ENCODE peak calls at places on chromosomes 4 and X, in six cellular contexts. One of them, this sample, is unnamed.

GRCh38 chrX:136627381-136627780 is 20.6 kb upstream of the CD40LG start:
- DNase-seq in A549: no peak
- DNase-seq in HepG2: no peak
- DNase-seq in GM12878: no peak
- DNase-seq in K562: no peak
- DNase-seq in H1: no peak
- DNase-seq in this sample: no peak

GRCh38 chr4:174189392-174190029 is 94.0 kb downstream of the FBXO8 start:
- DNase-seq in A549: no peak
- DNase-seq in HepG2: no peak
- DNase-seq in GM12878: no peak
- DNase-seq in K562: no peak
- DNase-seq in H1: no peak
- DNase-seq in this sample: no peak

GRCh38 chr4:3145251-3145908 is 70.9 kb downstream of the HTT start:
- DNase-seq in A549: no peak
- DNase-seq in HepG2: no peak
- DNase-seq in GM12878: no peak
- DNase-seq in K562: no peak
- DNase-seq in H1: no peak
- DNase-seq in this sample: no peak

GRCh38 chr4:102589743-102590142 is 88.6 kb downstream of the NFKB1 start:
- DNase-seq in A549: no peak
- DNase-seq in HepG2: no peak
- DNase-seq in GM12878: no peak
- DNase-seq in K562: no peak
- DNase-seq in H1: no peak
- DNase-seq in this sample: no peak

GRCh38 chr4:102180080-102180479 is 165.2 kb downstream of the SLC39A8 start:
- DNase-seq in A549: no peak
- DNase-seq in HepG2: no peak
- DNase-seq in GM12878: no peak
- DNase-seq in K562: no peak
- DNase-seq in H1: no peak
- DNase-seq in this sample: peak

GRCh38 chr4:103201724-103202123 is 3.6 kb upstream of the CENPE start:
- DNase-seq in A549: no peak
- DNase-seq in HepG2: peak
- DNase-seq in GM12878: no peak
- DNase-seq in K562: no peak
- DNase-seq in H1: no peak
- DNase-seq in this sample: no peak

GRCh38 chr4:5370286-5370685 is 319.0 kb downstream of the STK32B start:
- DNase-seq in A549: peak
- DNase-seq in HepG2: no peak
- DNase-seq in GM12878: no peak
- DNase-seq in K562: no peak
- DNase-seq in H1: no peak
- DNase-seq in this sample: no peak

GRCh38 chr4:15654556-15655222 is 468 bp downstream of the FBXL5 start:
- DNase-seq in A549: peak
- DNase-seq in HepG2: peak
- DNase-seq in GM12878: no peak
- DNase-seq in K562: no peak
- DNase-seq in H1: no peak
- DNase-seq in this sample: no peak

GRCh38 chr4:99458911-99459447 is 23.8 kb upstream of the ADH7 start:
- DNase-seq in A549: no peak
- DNase-seq in HepG2: no peak
- DNase-seq in GM12878: no peak
- DNase-seq in K562: no peak
- DNase-seq in H1: no peak
- DNase-seq in this sample: no peak

GRCh38 chr4:150950657-150951056 is 64.4 kb downstream of the LRBA start:
- DNase-seq in A549: peak
- DNase-seq in HepG2: peak
- DNase-seq in GM12878: no peak
- DNase-seq in K562: no peak
- DNase-seq in H1: no peak
- DNase-seq in this sample: no peak

GRCh38 chr4:139300431-139301142 is 718 bp upstream of the NAA15 start:
- DNase-seq in A549: peak
- DNase-seq in HepG2: no peak
- DNase-seq in GM12878: peak
- DNase-seq in K562: no peak
- DNase-seq in H1: no peak
- DNase-seq in this sample: peak

GRCh38 chr4:26081795-26082498 is 167.9 kb downstream of the SMIM20 start:
- DNase-seq in A549: peak
- DNase-seq in HepG2: peak
- DNase-seq in GM12878: no peak
- DNase-seq in K562: peak
- DNase-seq in H1: no peak
- DNase-seq in this sample: no peak

GRCh38 chrX:56233682-56234081 is 1.5 kb downstream of the KLF8 start:
- DNase-seq in A549: peak
- DNase-seq in HepG2: no peak
- DNase-seq in GM12878: peak
- DNase-seq in K562: no peak
- DNase-seq in H1: peak
- DNase-seq in this sample: no peak

GRCh38 chrX:134377537-134377936 is 82.4 kb upstream of the HPRT1 start:
- DNase-seq in A549: peak
- DNase-seq in HepG2: peak
- DNase-seq in GM12878: no peak
- DNase-seq in K562: no peak
- DNase-seq in H1: no peak
- DNase-seq in this sample: peak

DNA sequence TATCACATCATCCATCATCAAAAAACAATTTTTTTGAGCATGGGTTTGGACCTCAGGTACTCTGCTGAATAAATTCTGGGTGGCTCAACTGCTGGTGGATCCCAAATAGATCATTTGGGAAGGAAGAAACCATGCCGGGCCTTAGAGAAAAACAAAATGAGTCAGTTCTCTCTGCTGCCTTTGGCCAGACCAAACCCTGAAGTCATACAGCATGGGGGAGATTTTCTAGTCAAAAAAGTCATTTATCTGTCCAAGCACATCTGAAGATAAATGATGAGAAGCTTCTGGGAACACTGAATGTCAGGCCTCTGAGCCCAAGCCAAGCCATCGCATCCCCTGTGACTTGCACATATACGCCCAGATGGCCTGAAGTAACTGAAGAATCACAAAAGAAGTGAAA is 261.4 kb downstream of the DHX15 start:
- DNase-seq in A549: no peak
- DNase-seq in HepG2: no peak
- DNase-seq in GM12878: no peak
- DNase-seq in K562: no peak
- DNase-seq in H1: no peak
- DNase-seq in this sample: no peak
- H3K27ac ChIP-seq in A549: no peak
- H3K27ac ChIP-seq in HepG2: no peak
- H3K27ac ChIP-seq in GM12878: no peak
- H3K27ac ChIP-seq in K562: no peak
- H3K27ac ChIP-seq in H1: no peak
- H3K27ac ChIP-seq in this sample: no peak

GRCh38 chr4:60683953-60684352 is 516.2 kb upstream of the ADGRL3 start:
- DNase-seq in A549: no peak
- DNase-seq in HepG2: no peak
- DNase-seq in GM12878: no peak
- DNase-seq in K562: no peak
- DNase-seq in H1: no peak
- DNase-seq in this sample: no peak

GRCh38 chr4:60682901-60683300 is 517.2 kb upstream of the ADGRL3 start:
- DNase-seq in A549: no peak
- DNase-seq in HepG2: no peak
- DNase-seq in GM12878: no peak
- DNase-seq in K562: no peak
- DNase-seq in H1: no peak
- DNase-seq in this sample: no peak

GRCh38 chr4:60683357-60683756 is 516.8 kb upstream of the ADGRL3 start:
- DNase-seq in A549: no peak
- DNase-seq in HepG2: no peak
- DNase-seq in GM12878: no peak
- DNase-seq in K562: no peak
- DNase-seq in H1: no peak
- DNase-seq in this sample: no peak
- TF ChIP-seq RAD21 in A549: no peak
- TF ChIP-seq RAD21 in HepG2: no peak
- TF ChIP-seq RAD21 in GM12878: no peak
- TF ChIP-seq RAD21 in K562: no peak
- TF ChIP-seq RAD21 in H1: no peak
- TF ChIP-seq RAD21 in this sample: no peak

DNA sequence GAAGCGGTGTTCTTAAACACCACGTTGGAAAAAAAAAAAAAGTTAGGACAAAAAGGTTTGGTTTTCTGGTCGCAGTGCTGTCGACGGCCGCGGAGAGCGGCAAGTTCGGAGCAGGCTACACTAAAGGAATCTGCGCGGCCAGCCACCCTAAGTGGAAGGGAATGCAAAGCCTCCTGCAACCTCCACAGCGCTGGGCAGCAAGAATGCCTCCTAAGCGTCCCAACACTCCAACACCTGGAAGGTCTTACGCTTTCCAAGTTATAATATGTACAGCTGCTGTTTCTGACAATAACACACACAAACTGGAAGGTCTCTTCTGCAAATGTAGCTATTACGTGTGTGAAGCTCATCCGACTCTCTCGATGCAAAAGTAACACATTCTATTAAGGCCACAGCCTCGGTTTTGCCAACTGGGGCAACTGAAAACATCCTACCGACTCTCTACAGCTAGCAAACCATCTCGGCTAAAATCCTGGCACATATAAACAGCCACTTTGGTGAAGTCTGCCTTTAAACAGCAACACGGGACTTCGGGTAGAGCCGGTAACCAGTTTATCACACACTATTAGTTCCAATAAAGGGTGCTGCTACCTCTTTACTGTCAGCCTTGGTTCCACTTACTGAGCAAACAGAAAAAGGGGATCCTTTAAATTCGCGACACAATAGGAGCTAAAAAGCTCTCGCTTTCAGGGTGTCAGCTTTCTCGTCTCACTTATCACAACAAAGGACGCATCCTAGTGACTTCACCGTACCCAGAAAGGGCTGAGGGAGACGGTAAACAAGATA is 900 bp downstream of the SMIM14 start:
- DNase-seq in A549: peak
- DNase-seq in HepG2: peak
- DNase-seq in GM12878: no peak
- DNase-seq in K562: peak
- DNase-seq in H1: peak
- DNase-seq in this sample: peak
- TF ChIP-seq EP300 in A549: no peak
- TF ChIP-seq EP300 in HepG2: peak
- TF ChIP-seq EP300 in GM12878: no peak
- TF ChIP-seq EP300 in K562: no peak
- TF ChIP-seq EP300 in H1: no peak
- TF ChIP-seq EP300 in this sample: no peak

GRCh38 chr4:86096373-86096772 is 263.5 kb downstream of the MAPK10 start:
- DNase-seq in A549: no peak
- DNase-seq in HepG2: no peak
- DNase-seq in GM12878: no peak
- DNase-seq in K562: no peak
- DNase-seq in H1: no peak
- DNase-seq in this sample: no peak

GRCh38 chr4:86089053-86089452 is 270.8 kb downstream of the MAPK10 start:
- DNase-seq in A549: no peak
- DNase-seq in HepG2: no peak
- DNase-seq in GM12878: no peak
- DNase-seq in K562: no peak
- DNase-seq in H1: no peak
- DNase-seq in this sample: no peak

GRCh38 chr4:86092684-86093083 is 267.2 kb downstream of the MAPK10 start:
- DNase-seq in A549: peak
- DNase-seq in HepG2: no peak
- DNase-seq in GM12878: no peak
- DNase-seq in K562: no peak
- DNase-seq in H1: no peak
- DNase-seq in this sample: no peak

GRCh38 chr4:86089924-86090323 is 269.9 kb downstream of the MAPK10 start:
- DNase-seq in A549: no peak
- DNase-seq in HepG2: no peak
- DNase-seq in GM12878: no peak
- DNase-seq in K562: no peak
- DNase-seq in H1: no peak
- DNase-seq in this sample: no peak

GRCh38 chr4:86091201-86091600 is 268.7 kb downstream of the MAPK10 start:
- DNase-seq in A549: no peak
- DNase-seq in HepG2: no peak
- DNase-seq in GM12878: no peak
- DNase-seq in K562: no peak
- DNase-seq in H1: no peak
- DNase-seq in this sample: no peak
- H3K27ac ChIP-seq in A549: peak
- H3K27ac ChIP-seq in HepG2: no peak
- H3K27ac ChIP-seq in GM12878: no peak
- H3K27ac ChIP-seq in K562: no peak
- H3K27ac ChIP-seq in H1: no peak
- H3K27ac ChIP-seq in this sample: no peak

DNA sequence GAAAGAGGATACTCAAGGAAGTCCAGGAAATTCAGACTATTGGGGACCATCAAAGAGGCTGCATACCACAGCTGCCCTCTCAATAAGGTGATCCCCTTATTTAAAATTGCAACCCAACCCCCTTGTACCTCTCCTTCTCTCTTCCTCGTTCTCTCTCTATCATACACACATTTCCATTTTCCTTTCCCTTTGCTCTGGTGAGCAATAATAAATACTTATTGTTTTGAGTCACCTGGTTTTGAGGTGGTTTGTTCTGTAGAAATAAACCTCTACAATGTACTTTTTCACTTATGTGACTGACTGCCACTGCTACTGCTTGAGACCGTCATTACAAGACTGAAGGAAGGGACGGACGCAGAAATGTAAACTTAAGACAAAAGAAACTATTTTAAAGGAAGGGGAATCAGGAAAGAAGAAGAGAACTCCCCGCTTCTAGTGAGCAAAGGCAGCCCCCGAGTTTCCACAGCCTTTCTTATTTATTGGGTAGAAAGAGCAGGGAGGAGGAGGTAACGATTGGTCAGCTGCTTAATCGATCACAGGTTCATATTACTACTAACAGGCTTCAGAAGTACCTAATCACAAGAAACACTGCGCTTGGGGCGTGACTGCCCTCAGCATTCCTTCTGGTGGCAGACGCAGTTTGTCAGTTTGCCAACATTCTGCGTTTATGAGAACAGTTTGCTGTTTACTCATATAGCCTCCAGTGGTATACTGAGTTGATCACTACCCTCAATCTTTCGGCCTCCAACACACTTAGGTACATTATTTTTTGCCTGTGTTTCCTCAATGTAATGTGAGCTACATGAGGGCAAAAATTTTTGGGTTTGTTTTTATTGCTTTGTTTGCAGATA is 16.9 kb upstream of the TMEM165 start:
- DNase-seq in A549: peak
- DNase-seq in HepG2: no peak
- DNase-seq in GM12878: no peak
- DNase-seq in K562: no peak
- DNase-seq in H1: no peak
- DNase-seq in this sample: no peak
- TF ChIP-seq RAD21 in A549: no peak
- TF ChIP-seq RAD21 in HepG2: no peak
- TF ChIP-seq RAD21 in GM12878: no peak
- TF ChIP-seq RAD21 in K562: no peak
- TF ChIP-seq RAD21 in H1: no peak
- TF ChIP-seq RAD21 in this sample: no peak

GRCh38 chr4:119510750-119511149 is 117.9 kb downstream of the PDE5A start:
- DNase-seq in A549: no peak
- DNase-seq in HepG2: no peak
- DNase-seq in GM12878: no peak
- DNase-seq in K562: no peak
- DNase-seq in H1: no peak
- DNase-seq in this sample: no peak
- TF ChIP-seq EP300 in A549: no peak
- TF ChIP-seq EP300 in HepG2: no peak
- TF ChIP-seq EP300 in GM12878: no peak
- TF ChIP-seq EP300 in K562: no peak
- TF ChIP-seq EP300 in H1: no peak
- TF ChIP-seq EP300 in this sample: no peak